ENCODE peak calls at places on chromosomes 1 and 21, in four cellular contexts. H is K562, O is HepG2, P is GM12878. N is an unnamed sample.

GRCh38 chr1:243974451-243975292 is 76.4 kb upstream of the ZBTB18 start:
- DNase-seq in P (no peak), O (no peak), H (no peak), N (peak)

GRCh38 chr1:169546087-169546995 is 39.9 kb downstream of the F5 start:
- DNase-seq in P (peak), H (peak), O (peak), N (peak)

GRCh38 chr21:34668803-34669148 is at the start of gene CLIC6:
- DNase-seq in P (no peak), O (no peak), H (no peak), N (no peak)

GRCh38 chr1:112011231-112011630 is 21.8 kb upstream of the KCND3 start:
- DNase-seq in O (no peak), H (no peak), P (no peak), N (no peak)

GRCh38 chr1:63103682-63104081 is 218.7 kb upstream of the FOXD3 start:
- DNase-seq in O (no peak), P (no peak), H (no peak), N (no peak)

GRCh38 chr21:15279484-15279883 is 214.7 kb upstream of the NRIP1 start:
- DNase-seq in P (no peak), H (no peak), O (no peak), N (no peak)

GRCh38 chr1:175297291-175297690 is 104.7 kb upstream of the KIAA0040 start:
- DNase-seq in O (no peak), P (no peak), H (no peak), N (no peak)

GRCh38 chr1:157004771-157005170 is 40.8 kb downstream of the ARHGEF11 start:
- DNase-seq in O (no peak), P (no peak), H (no peak), N (no peak)

GRCh38 chr1:7116001-7116400 is 330.7 kb downstream of the CAMTA1 start:
- DNase-seq in O (no peak), H (no peak), P (no peak), N (no peak)

GRCh38 chr1:93186667-93187066 is 6.1 kb downstream of the CCDC18 start:
- DNase-seq in H (no peak), P (no peak), O (no peak), N (no peak)

GRCh38 chr1:197304626-197305200 is 36.7 kb downstream of the CRB1 start:
- DNase-seq in H (no peak), P (no peak), O (no peak), N (no peak)

DNA sequence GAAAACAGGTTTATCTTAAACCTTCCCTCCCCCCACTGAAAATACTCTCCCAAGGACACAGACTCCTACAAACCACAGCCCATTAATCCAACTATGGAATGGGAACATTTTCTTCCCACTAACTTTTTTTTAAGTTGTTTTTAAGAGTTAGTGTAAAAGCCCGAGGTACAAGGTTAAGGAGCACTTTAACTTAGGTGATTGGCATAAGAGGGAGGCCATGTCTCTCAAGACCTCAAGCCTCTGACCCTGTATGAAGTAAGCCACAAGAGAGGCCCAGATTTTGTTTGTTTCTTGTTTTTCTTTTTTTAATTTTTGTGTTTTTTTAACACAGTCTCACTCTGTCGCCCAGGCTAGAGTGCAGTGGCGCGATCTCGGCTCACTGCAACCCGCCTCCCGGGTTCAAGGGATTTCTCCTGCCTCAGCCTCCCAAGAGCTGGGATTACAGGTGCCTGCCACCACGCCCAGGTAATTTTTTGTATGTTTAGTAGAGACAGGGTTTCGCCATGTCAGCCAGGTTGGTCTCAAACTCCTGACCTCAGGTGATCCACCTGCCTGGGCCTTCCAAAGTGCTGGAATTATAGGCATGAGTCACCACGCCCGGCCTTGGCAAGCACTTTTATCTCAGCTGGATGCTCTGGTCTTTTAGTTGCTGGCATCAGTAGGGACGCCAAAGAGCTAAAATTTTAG is 14.4 kb downstream of the ARMH1 start:
- DNase-seq in O (no peak), P (no peak), H (no peak), N (no peak)
- TF ChIP-seq NFIC in O (no peak), P (no peak), H (no peak), N (no peak)

GRCh38 chr1:161185282-161185682 is 8.0 kb upstream of the B4GALT3 start:
- DNase-seq in H (no peak), P (peak), O (no peak), N (peak)

GRCh38 chr1:161180643-161181042 is 3.3 kb upstream of the B4GALT3 start:
- DNase-seq in P (no peak), O (no peak), H (no peak), N (no peak)

GRCh38 chr1:161185732-161186311 is 8.5 kb upstream of the B4GALT3 start:
- DNase-seq in P (peak), H (no peak), O (no peak), N (no peak)

GRCh38 chr1:161179698-161180097 is 2.4 kb upstream of the B4GALT3 start:
- DNase-seq in O (no peak), H (no peak), P (no peak), N (no peak)

GRCh38 chr1:161182214-161182613 is 4.9 kb upstream of the B4GALT3 start:
- DNase-seq in O (no peak), H (peak), P (peak), N (no peak)
- TF ChIP-seq SIN3A in O (no peak), H (no peak), P (no peak), N (no peak)

DNA sequence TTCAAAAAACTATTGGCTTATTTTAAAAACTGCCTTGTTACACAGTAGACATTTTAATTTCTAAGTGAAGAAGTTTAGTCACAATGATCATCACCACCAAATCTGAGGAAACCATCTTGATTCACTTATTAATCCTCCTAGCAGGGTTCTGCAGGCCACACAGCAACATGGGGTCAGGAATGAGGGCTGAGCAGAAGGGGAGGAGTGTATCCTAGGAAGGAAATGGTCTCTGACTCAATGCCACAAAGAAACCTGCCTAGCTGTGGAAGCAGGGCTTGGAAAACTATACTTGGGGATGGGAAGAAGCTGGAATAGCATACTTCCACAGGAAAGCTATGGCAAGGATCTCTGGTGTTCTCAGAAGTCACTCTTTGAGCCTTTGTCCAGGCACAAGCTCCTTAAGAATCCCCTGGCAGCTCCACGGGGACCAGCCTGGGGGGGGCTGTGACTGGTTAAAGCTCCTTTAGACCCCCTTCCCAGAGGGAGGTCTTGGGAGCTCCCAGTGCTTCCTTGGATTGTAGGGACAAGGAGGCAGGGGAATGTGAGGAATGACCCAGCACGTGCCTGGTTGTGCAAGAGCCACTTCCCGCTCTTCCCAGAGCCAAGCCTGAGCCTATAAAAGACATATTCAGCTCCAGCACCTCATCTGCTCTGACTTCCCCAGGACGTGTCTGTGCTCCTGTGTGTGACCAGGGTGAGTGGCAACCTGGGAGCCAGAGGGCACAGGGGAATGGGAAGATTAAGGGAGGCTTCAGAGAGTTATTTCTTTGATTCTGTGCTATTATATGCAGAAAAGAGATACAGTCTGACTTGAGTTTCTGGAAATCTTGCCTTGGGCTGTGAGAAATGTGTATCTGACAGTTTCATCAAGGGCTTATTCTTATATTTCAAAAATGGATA is at the start of gene LCE2A:
- DNase-seq in O (no peak), P (no peak), H (no peak), N (no peak)
- TF ChIP-seq NFIC in O (no peak), P (no peak), H (no peak), N (no peak)

GRCh38 chr21:42187976-42188653 is 30.8 kb upstream of the ABCG1 start:
- DNase-seq in P (peak), O (no peak), H (no peak), N (no peak)
- TF ChIP-seq SIN3A in P (no peak), O (no peak), H (no peak), N (no peak)

GRCh38 chr1:226060976-226061792 is 1.3 kb upstream of the H3-3A start:
- DNase-seq in H (no peak), O (no peak), P (no peak), N (peak)
- TF ChIP-seq NFIC in H (no peak), O (no peak), P (no peak), N (no peak)

DNA sequence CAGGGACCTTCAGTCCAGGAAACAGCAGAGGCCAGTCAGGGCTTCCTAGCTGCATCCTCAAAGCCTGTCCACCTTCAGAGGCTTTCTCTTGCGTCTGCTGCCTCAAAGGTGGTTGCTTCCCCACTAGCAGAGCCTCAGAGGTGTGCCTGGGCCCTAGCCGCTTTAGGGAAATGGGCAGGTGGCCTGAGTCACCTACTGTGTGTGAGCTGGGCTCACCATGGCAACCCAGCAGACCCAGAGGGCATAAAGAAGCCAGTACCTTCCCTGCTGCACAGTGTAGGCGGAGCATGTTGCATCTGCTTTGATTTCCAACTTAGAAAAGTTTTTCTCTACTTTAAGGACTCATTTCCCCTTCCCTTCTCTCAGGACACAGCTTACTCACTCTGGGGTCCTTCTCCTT is 12.5 kb downstream of the SLC9A1 start:
- DNase-seq in P (no peak), H (no peak), O (no peak), N (no peak)
- TF ChIP-seq SIN3A in P (no peak), H (no peak), O (no peak), N (no peak)

GRCh38 chr1:36872126-36872754 is 162.1 kb downstream of the GRIK3 start:
- DNase-seq in H (no peak), P (no peak), O (no peak), N (no peak)

GRCh38 chr1:36874271-36875017 is 159.9 kb downstream of the GRIK3 start:
- DNase-seq in H (no peak), O (no peak), P (no peak), N (no peak)

GRCh38 chr1:36872858-36873257 is 161.5 kb downstream of the GRIK3 start:
- DNase-seq in O (no peak), H (no peak), P (no peak), N (no peak)

GRCh38 chr1:36869054-36869453 is 165.3 kb downstream of the GRIK3 start:
- DNase-seq in P (no peak), H (no peak), O (no peak), N (no peak)

DNA sequence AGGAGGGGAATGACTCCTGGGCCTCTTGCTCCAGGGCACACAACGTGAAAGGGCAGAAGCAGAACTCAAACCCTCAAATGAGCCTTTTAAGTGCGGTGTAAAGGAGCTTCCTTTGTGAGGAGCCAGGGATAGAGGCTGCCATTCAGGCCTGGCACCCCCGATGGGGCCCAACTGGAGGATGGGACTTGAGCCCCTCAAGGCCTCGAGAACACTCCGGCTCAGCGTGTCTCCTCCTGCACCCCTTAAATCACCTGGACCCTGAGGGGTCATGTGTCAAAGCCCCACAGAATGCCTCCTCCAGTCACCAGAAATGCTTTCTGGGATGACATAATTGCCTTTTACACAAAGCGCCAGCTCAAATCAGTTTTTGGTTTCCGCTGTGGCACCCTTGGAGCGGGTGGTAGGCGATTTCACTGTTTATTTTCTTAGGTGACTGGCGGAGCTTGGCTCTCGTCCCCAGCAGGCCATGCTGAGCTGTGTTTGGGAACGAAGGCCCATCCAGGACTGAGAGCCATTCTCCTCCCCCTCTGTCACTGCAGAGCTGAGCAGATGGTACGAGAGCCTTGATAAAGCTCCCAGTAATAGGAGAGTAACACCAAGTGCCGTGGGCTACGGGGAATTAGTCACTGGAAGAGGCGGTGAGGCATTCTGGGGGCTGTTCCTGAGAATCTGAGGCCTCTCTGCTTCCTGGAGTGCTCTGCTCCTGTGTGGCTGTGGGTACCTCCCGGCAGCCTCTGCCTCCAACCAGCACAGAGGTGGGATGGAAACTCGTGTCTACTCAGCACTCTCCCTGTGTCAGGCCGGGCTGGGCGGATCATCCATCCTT is 163.0 kb downstream of the GRIK3 start:
- DNase-seq in O (no peak), H (no peak), P (no peak), N (peak)
- TF ChIP-seq NFIC in O (no peak), H (no peak), P (no peak), N (no peak)

GRCh38 chr1:148264374-148265276 is 112.5 kb upstream of the NBPF11 start:
- DNase-seq in H (peak), O (no peak), P (no peak), N (no peak)

GRCh38 chr1:148263128-148263905 is 111.2 kb upstream of the NBPF11 start:
- DNase-seq in P (peak), H (peak), O (peak), N (peak)

DNA sequence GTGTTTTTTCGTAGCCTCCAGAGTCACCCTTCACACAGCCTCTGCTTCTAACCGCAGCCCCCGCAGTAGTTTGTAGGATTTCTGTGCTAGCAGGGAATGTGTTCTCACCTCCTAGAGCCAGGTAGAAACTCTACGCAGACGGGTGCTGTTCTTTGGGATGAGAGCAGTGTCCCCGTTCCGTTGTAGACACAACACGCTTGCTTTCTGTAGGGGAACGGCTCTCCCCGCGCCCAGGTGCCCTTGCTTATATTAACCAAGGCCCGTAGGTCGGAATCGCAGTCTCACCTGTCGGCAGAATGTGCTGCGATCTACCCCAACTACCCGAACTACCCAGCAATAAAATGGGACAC is 111.8 kb upstream of the NBPF11 start:
- DNase-seq in H (no peak), O (no peak), P (no peak), N (no peak)
- TF ChIP-seq SIN3A in H (no peak), O (no peak), P (no peak), N (no peak)

GRCh38 chr21:38272215-38272614 is 15.4 kb downstream of the KCNJ15 start:
- DNase-seq in O (no peak), H (no peak), P (no peak), N (no peak)

GRCh38 chr21:38280446-38280845 is 23.7 kb downstream of the KCNJ15 start:
- DNase-seq in H (no peak), O (no peak), P (no peak), N (no peak)

GRCh38 chr21:38273745-38274544 is 17.2 kb downstream of the KCNJ15 start:
- DNase-seq in O (no peak), H (no peak), P (no peak), N (no peak)

GRCh38 chr21:38282921-38283320 is 26.1 kb downstream of the KCNJ15 start:
- DNase-seq in O (no peak), H (no peak), P (no peak), N (no peak)

DNA sequence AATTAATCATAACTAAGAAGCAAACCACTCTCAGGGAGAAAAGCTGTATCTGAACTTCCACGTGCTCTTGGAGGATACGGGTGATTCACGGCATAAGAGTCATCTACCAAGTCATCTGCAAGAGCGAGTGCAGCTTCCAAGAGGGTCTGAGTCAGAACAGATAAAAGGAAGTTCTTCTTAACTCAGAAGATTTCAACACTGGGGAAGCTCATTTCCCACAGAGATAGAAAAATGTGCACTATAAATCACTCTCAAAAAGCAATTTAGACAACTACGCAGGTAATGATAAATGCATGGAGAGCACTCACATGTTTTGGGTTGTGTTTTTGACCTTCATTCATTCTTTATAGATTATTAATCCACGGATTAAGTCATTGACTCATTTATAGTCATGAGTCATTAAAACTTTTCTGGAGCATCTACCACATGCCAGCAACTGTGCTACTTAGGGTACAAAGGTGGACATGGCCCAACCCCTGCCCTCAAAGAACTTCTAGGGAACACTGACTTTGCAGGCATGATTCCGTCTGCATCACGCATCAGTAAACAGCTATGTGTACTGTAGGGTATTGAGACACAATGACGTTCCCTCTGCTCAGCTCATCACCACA is 20.8 kb downstream of the KCNJ15 start:
- DNase-seq in P (no peak), H (no peak), O (no peak), N (no peak)
- TF ChIP-seq NFIC in P (no peak), H (peak), O (no peak), N (peak)

DNA sequence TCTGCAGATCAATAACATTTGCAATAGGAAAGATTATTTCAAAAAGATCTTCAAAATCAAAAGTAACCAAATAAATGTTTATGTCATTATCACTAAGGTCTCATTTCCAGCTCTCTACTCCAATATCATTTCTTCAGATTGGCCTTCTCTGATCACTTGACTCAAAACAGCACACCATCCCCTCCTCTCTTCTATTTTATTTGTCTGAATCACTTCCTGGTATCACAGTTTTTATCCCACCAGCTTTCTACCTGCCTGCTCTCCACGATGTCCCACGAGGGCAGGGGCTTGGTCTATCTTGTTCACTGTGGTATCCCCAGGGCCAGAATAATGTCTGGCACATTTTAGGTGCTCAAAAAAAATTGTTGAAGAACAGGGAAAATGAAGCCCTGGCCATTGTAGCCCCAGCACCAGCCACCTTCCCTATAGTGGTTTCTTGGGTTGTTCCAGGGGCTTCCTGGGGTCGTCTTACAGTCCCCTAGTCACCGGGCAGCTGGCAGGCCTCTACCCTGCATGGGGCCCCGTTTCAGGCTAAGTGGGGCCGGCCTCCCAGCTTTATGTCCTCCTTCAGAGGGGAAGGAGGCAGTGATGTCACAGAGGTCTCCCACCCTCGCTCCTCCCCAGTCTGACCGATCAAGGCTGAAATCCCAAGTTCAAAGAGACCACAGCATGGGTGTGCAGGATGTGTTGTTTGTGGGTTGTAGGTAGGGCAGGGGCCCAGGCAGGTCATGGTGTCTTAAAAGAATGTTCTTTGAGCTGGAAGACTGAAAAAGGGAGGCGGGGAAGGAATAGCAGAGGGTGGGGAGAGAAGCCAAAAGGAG is 3.5 kb upstream of the PADI1 start:
- DNase-seq in O (no peak), H (no peak), P (no peak), N (no peak)
- TF ChIP-seq SIN3A in O (no peak), H (no peak), P (no peak), N (no peak)

N was measured in SK-N-SH.